ENCODE peak calls at places on chromosomes 6 and 20, in four cellular contexts. One of them, this sample, is unnamed.

GRCh38 chr20:11769825-11770224 is 147.9 kb upstream of the BTBD3 start:
- DNase-seq in GM12891: no peak
- DNase-seq in GM12878: no peak
- DNase-seq in K562: no peak
- DNase-seq in this sample: no peak

GRCh38 chr6:105855433-105855832 is 230.7 kb upstream of the PRDM1 start:
- DNase-seq in GM12891: no peak
- DNase-seq in K562: no peak
- DNase-seq in GM12878: no peak
- DNase-seq in this sample: no peak

GRCh38 chr6:33428219-33428890 is 8.5 kb downstream of the SYNGAP1 start:
- DNase-seq in K562: peak; percentile 85
- DNase-seq in GM12891: no peak
- DNase-seq in GM12878: no peak
- DNase-seq in this sample: peak; percentile 70

GRCh38 chr6:128518531-128519131 is 1.8 kb downstream of the PTPRK start:
- DNase-seq in GM12891: no peak
- DNase-seq in GM12878: no peak
- DNase-seq in K562: no peak
- DNase-seq in this sample: no peak

GRCh38 chr6:49497308-49497707 is 2.4 kb upstream of the GLYATL3 start:
- DNase-seq in GM12878: no peak
- DNase-seq in GM12891: no peak
- DNase-seq in K562: no peak
- DNase-seq in this sample: no peak

GRCh38 chr6:161169060-161169459 is 104.8 kb downstream of the AGPAT4 start:
- DNase-seq in K562: no peak
- DNase-seq in GM12878: no peak
- DNase-seq in GM12891: no peak
- DNase-seq in this sample: no peak

GRCh38 chr6:157814883-157815282 is 8.2 kb upstream of the SNX9 start:
- DNase-seq in GM12878: peak; percentile 57
- DNase-seq in K562: no peak
- DNase-seq in GM12891: no peak
- DNase-seq in this sample: no peak

GRCh38 chr6:84836366-84836765 is 72.0 kb upstream of the TBX18 start:
- DNase-seq in GM12891: no peak
- DNase-seq in GM12878: no peak
- DNase-seq in K562: no peak
- DNase-seq in this sample: no peak

GRCh38 chr20:22768779-22769178 is 184.4 kb upstream of the FOXA2 start:
- DNase-seq in GM12878: no peak
- DNase-seq in GM12891: no peak
- DNase-seq in K562: no peak
- DNase-seq in this sample: no peak

GRCh38 chr20:42254673-42255072 is 636.5 kb upstream of the CHD6 start:
- DNase-seq in GM12891: no peak
- DNase-seq in K562: no peak
- DNase-seq in GM12878: no peak
- DNase-seq in this sample: no peak

GRCh38 chr6:38058022-38058421 is 238.5 kb downstream of the ZFAND3 start:
- DNase-seq in GM12891: no peak
- DNase-seq in K562: no peak
- DNase-seq in GM12878: peak; percentile 20
- DNase-seq in this sample: no peak

GRCh38 chr20:35312348-35312747 is 20.1 kb upstream of the FAM83C start:
- DNase-seq in GM12891: no peak
- DNase-seq in GM12878: peak; percentile 7
- DNase-seq in K562: peak; percentile 65
- DNase-seq in this sample: no peak

GRCh38 chr6:16402501-16402900 is 164.1 kb downstream of the GMPR start:
- DNase-seq in GM12891: no peak
- DNase-seq in GM12878: no peak
- DNase-seq in K562: no peak
- DNase-seq in this sample: no peak

GRCh38 chr6:23343610-23344306 is 774.4 kb downstream of the HDGFL1 start:
- DNase-seq in GM12878: no peak
- DNase-seq in K562: no peak
- DNase-seq in GM12891: no peak
- DNase-seq in this sample: no peak

GRCh38 chr20:18926972-18927371 is 113.4 kb downstream of the SCP2D1 start:
- DNase-seq in K562: no peak
- DNase-seq in GM12891: no peak
- DNase-seq in GM12878: no peak
- DNase-seq in this sample: no peak

GRCh38 chr6:80548496-80548895 is 442.0 kb downstream of the BCKDHB start:
- DNase-seq in GM12878: no peak
- DNase-seq in K562: no peak
- DNase-seq in GM12891: no peak
- DNase-seq in this sample: no peak

GRCh38 chr20:25203089-25203488 is 7.6 kb downstream of the ENTPD6 start:
- DNase-seq in K562: no peak
- DNase-seq in GM12878: no peak
- DNase-seq in GM12891: no peak
- DNase-seq in this sample: no peak

GRCh38 chr6:41651246-41651961 is 13.1 kb downstream of the MDFI start:
- DNase-seq in K562: peak; percentile 24
- DNase-seq in GM12878: no peak
- DNase-seq in GM12891: no peak
- DNase-seq in this sample: no peak

GRCh38 chr6:21227486-21227885 is 366.1 kb upstream of the SOX4 start:
- DNase-seq in GM12891: no peak
- DNase-seq in GM12878: no peak
- DNase-seq in K562: no peak
- DNase-seq in this sample: no peak

GRCh38 chr6:11043961-11044711 is at the start of gene ELOVL2:
- DNase-seq in GM12878: no peak
- DNase-seq in GM12891: peak; percentile 43
- DNase-seq in K562: peak; percentile 72
- DNase-seq in this sample: peak; percentile 27

GRCh38 chr6:54574671-54575070 is 266.4 kb downstream of the TINAG start:
- DNase-seq in K562: no peak
- DNase-seq in GM12878: no peak
- DNase-seq in GM12891: no peak
- DNase-seq in this sample: no peak

GRCh38 chr6:168956141-168956838 is 297.4 kb downstream of the THBS2 start:
- DNase-seq in GM12891: no peak
- DNase-seq in GM12878: no peak
- DNase-seq in K562: no peak
- DNase-seq in this sample: no peak

GRCh38 chr20:49297605-49298530 is 20.0 kb upstream of the ZNFX1 start:
- DNase-seq in GM12891: no peak
- DNase-seq in GM12878: no peak
- DNase-seq in K562: no peak
- DNase-seq in this sample: peak; percentile 92

GRCh38 chr20:37651932-37652331 is 41.9 kb upstream of the CTNNBL1 start:
- DNase-seq in GM12878: no peak
- DNase-seq in K562: peak; percentile 27
- DNase-seq in GM12891: no peak
- DNase-seq in this sample: peak; percentile 53

GRCh38 chr6:167706313-167707109 is 120.2 kb upstream of the AFDN start:
- DNase-seq in GM12878: peak; percentile 33
- DNase-seq in K562: peak; percentile 29
- DNase-seq in GM12891: peak; percentile 65
- DNase-seq in this sample: peak; percentile 35

GRCh38 chr6:129707882-129708495 is 2.0 kb downstream of the ARHGAP18 start:
- DNase-seq in GM12878: no peak
- DNase-seq in GM12891: no peak
- DNase-seq in K562: no peak
- DNase-seq in this sample: no peak

GRCh38 chr6:82270791-82271392 is 23.3 kb upstream of the IBTK start:
- DNase-seq in GM12891: peak; percentile 13
- DNase-seq in GM12878: peak; percentile 15
- DNase-seq in K562: peak; percentile 40
- DNase-seq in this sample: no peak

GRCh38 chr6:137165375-137166246 is 7.8 kb downstream of the IL22RA2 start:
- DNase-seq in K562: peak; percentile 76
- DNase-seq in GM12878: peak; percentile 85
- DNase-seq in GM12891: no peak
- DNase-seq in this sample: no peak

GRCh38 chr20:31488171-31488570 is 13.1 kb downstream of the REM1 start:
- DNase-seq in K562: no peak
- DNase-seq in GM12878: no peak
- DNase-seq in GM12891: no peak
- DNase-seq in this sample: no peak

GRCh38 chr6:39307462-39307861 is 6.8 kb downstream of the KCNK17 start:
- DNase-seq in GM12878: no peak
- DNase-seq in K562: no peak
- DNase-seq in GM12891: no peak
- DNase-seq in this sample: no peak

GRCh38 chr6:29742191-29742590 is 19.0 kb downstream of the HLA-F start:
- DNase-seq in K562: no peak
- DNase-seq in GM12891: no peak
- DNase-seq in GM12878: no peak
- DNase-seq in this sample: no peak

GRCh38 chr6:158053377-158054313 is 72.0 kb downstream of the SYNJ2 start:
- DNase-seq in K562: no peak
- DNase-seq in GM12878: no peak
- DNase-seq in GM12891: no peak
- DNase-seq in this sample: no peak

GRCh38 chr6:24832794-24833193 is 34.1 kb upstream of the ARMH2 start:
- DNase-seq in K562: no peak
- DNase-seq in GM12891: no peak
- DNase-seq in GM12878: no peak
- DNase-seq in this sample: no peak

DNA sequence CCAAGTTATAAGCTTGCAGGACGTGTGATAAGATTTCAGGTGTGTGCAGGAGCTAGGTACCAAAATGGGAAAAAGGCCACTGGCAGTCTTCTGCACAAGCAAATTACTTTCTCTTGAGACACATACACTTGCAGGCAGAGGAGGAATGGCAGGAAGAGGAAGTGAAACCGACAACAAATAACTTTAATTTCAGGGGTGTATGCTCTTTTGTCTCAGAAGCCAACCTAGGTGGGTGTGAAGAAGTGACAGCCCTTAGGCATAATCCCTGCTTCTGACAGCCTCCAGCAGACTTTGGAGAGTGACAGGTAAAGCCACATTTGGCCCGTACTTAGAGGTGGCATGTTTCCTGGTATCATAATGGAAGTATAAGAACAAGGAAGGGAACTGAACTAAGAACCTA is 118.8 kb upstream of the TRAF3IP2 start:
- DNase-seq in GM12891: peak; percentile 34
- DNase-seq in K562: no peak
- DNase-seq in GM12878: peak; percentile 86
- DNase-seq in this sample: peak; percentile 15
- TF ChIP-seq SPI1 in GM12891: peak; percentile 100
- TF ChIP-seq SPI1 in K562: peak; percentile 67
- TF ChIP-seq SPI1 in GM12878: peak; percentile 100
- TF ChIP-seq SPI1 in this sample: peak; percentile 88

DNA sequence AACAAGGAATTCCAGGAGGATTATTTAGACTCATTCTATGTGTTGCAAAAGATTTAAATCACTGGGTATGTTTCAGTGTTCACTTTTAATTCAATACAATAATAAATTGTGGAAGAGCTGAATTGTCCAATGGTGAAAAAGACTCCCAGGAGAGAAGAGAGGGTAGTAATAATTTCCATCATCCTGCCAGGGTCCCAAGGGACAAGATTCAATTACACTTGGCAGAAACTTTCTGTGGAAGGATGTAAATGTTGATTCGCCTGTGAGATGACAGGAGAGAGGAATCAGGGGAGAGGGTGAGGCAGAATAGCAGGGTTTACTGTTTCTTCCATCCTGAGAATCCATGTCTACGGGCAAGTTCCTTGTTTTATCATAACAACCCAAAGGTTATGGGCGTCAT is 342.7 kb downstream of the ESR1 start:
- DNase-seq in GM12878: no peak
- DNase-seq in GM12891: no peak
- DNase-seq in K562: no peak
- DNase-seq in this sample: no peak
- TF ChIP-seq SPI1 in GM12878: no peak
- TF ChIP-seq SPI1 in GM12891: no peak
- TF ChIP-seq SPI1 in K562: no peak
- TF ChIP-seq SPI1 in this sample: no peak

DNA sequence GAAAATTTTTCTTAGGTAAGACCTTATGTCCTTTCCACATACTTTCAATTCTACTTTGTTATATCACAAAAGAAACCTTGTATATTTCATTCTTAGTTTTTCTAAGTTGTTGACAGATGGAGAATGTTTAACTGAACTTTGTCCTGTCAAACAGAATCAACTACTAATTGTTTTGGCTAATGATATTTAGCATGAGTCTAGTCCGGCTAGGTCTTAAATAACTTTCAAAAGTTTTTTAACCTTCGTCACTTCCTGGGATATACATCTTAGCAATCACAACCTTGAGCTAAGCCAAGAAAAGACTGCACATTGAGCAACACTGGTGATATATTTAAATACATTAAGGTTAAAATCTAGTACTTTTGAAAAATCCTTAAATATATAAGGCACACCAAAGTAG is 62.9 kb upstream of the RUNX2 start:
- DNase-seq in GM12891: no peak
- DNase-seq in GM12878: no peak
- DNase-seq in K562: no peak
- DNase-seq in this sample: no peak
- TF ChIP-seq SPI1 in GM12891: no peak
- TF ChIP-seq SPI1 in GM12878: no peak
- TF ChIP-seq SPI1 in K562: no peak
- TF ChIP-seq SPI1 in this sample: no peak

GRCh38 chr6:109867970-109868358 is 110.1 kb upstream of the GPR6 start:
- DNase-seq in K562: no peak
- DNase-seq in GM12891: no peak
- DNase-seq in GM12878: no peak
- DNase-seq in this sample: no peak
- TF ChIP-seq SPI1 in K562: no peak
- TF ChIP-seq SPI1 in GM12891: no peak
- TF ChIP-seq SPI1 in GM12878: no peak
- TF ChIP-seq SPI1 in this sample: no peak